ENCODE peak calls at places on chromosomes 7 and 10, in four cellular contexts. W is K562, D is A549, V is GM12878. P is an unnamed sample.

GRCh38 chr7:80618105-80618504 is 20.3 kb upstream of the CD36 start:
- DNase-seq in D (no peak), W (no peak), V (no peak), P (no peak)

GRCh38 chr7:41536116-41536515 is 166.8 kb downstream of the INHBA start:
- DNase-seq in W (no peak), D (no peak), V (no peak), P (no peak)

GRCh38 chr10:13099144-13099665 is 758 bp upstream of the OPTN start:
- DNase-seq in D (peak), V (no peak), W (peak), P (peak)

GRCh38 chr10:68989317-68989990 is 851 bp downstream of the KIFBP start:
- DNase-seq in W (no peak), V (no peak), D (no peak), P (peak)

GRCh38 chr7:77497079-77497478 is 40.0 kb upstream of the PTPN12 start:
- DNase-seq in D (no peak), V (no peak), W (no peak), P (no peak)

GRCh38 chr10:46062735-46063428 is 16.8 kb upstream of the MSMB start:
- DNase-seq in W (no peak), V (no peak), D (no peak), P (no peak)

GRCh38 chr7:159057647-159058046 is 87.0 kb downstream of the VIPR2 start:
- DNase-seq in D (no peak), W (no peak), V (no peak), P (no peak)

GRCh38 chr10:100129424-100129823 is 47.8 kb upstream of the CPN1 start:
- DNase-seq in D (no peak), V (no peak), W (peak), P (no peak)

GRCh38 chr7:151876112-151876898 is 610 bp downstream of the PRKAG2 start:
- DNase-seq in W (no peak), D (peak), V (no peak), P (no peak)

GRCh38 chr10:7401782-7402181 is 9.1 kb downstream of the SFMBT2 start:
- DNase-seq in V (no peak), D (no peak), W (no peak), P (no peak)

GRCh38 chr7:162583-163297 is 29.6 kb upstream of the FAM20C start:
- DNase-seq in V (no peak), D (no peak), W (no peak), P (no peak)

DNA sequence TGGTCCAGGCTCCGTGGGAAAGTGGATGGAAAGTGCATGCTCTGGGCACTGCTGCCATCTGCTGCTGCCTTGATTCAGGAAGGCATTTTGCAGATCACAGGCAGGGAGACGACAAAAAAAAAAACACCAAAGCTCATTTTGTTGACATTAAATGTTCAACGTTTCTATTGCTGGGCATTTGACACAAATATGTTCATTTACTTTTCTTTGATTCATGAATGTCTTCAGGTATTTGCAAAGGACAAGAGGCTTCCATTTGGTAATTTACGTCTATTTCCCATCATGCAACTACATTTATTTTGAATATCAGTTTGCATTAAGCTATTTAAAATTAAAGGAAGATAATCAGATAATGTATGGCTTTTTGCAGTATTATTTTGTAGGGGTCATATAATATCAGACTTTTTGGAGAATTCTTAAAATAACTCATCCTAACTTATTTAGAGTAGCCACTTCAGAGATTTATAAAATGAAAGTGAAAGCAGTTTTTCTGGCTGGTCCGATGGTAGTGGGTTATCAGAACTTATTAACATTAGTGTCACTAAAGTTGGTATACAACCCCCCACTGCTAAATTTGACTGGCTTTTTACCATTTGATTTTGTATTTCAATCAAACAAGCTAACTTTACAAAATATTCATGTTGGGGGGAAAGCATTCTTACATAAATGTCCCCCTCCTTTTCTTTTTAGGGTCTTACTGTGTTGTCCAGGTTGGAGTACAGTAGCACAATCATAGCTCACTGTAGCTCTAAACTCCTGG is 65.3 kb downstream of the PDIA4 start:
- DNase-seq in W (peak), V (peak), D (peak), P (peak)
- TF ChIP-seq SMC3 in W (peak), V (peak), D (peak), P (peak)

GRCh38 chr7:73742753-73743641 is 4.4 kb upstream of the ABHD11 start:
- DNase-seq in D (no peak), W (no peak), V (no peak), P (no peak)

GRCh38 chr7:73741600-73741999 is 3.0 kb upstream of the ABHD11 start:
- DNase-seq in W (no peak), V (no peak), D (no peak), P (no peak)

GRCh38 chr7:73740771-73741170 is 2.2 kb upstream of the ABHD11 start:
- DNase-seq in W (no peak), V (no peak), D (no peak), P (no peak)

GRCh38 chr7:73740212-73740611 is 1.6 kb upstream of the ABHD11 start:
- DNase-seq in V (no peak), W (no peak), D (no peak), P (no peak)

DNA sequence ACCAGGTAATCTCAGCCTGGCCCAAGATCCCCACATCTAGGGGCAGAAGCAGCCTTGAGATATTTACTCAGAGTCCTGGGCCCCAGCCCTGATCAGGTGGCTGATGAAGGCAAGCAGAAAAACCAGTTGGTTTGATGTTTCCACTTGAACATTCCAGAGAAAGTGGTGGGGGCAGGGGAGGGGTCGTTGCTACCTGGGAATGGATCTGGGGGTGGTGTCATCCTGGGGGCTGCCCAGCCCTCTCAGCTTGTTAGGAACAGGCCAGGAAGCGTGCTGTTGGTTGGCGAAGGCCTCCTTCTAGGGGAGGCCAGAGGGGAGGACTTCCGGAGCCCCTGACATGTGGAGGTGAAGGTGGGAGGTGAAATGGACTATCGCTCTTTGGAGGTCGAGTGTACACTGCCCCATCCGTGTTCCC is 3.7 kb upstream of the ABHD11 start:
- DNase-seq in V (no peak), D (no peak), W (no peak), P (no peak)
- TF ChIP-seq ELK1 in V (no peak), D (no peak), W (no peak), P (no peak)

GRCh38 chr7:94874036-94874745 is 33.2 kb upstream of the PPP1R9A start:
- DNase-seq in V (no peak), W (no peak), D (no peak), P (no peak)
- TF ChIP-seq RCOR1 in V (no peak), W (no peak), D (no peak), P (no peak)

DNA sequence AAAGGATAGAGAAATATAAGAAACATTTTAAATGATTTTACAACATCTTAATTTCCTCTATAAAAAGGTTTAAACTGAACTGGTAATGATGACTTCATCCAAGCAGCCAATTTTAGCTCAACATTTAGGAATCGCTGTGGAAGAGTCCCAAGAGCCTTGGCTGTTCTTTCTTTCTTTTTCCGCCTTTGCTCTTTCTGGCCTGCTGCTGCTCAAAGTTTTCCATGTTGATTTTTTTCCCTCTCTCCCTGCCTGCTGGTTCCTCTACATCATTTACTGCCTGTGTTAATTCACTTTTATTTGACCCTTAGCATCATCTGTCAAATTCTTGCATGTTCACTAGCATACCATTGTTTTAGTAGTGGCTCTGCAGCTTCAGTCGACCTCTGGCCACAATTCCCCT is 146.9 kb downstream of the EVX1 start:
- DNase-seq in W (no peak), D (no peak), V (no peak), P (no peak)
- TF ChIP-seq SMC3 in W (no peak), D (no peak), V (no peak), P (no peak)